ENCODE peak calls at places on chromosomes 11 and 22, in seven cellular contexts. E is BJ; P is cardiac muscle cell; J is T1000; S is activated naive CD8-positive, alpha-beta T cell treated with anti-CD3 and anti-CD28 coated beads, Interleukin-2, amount 10 ng/mL, durations not matched to agents 7 days and 5 days; L is T-helper 9 cell; X is B cell. G is an unnamed sample.

GRCh38 chr11:58659404-58659803 is 36.9 kb downstream of the CNTF start:
- DNase-seq in J (no peak), X (no peak), P (no peak), S (no peak), L (no peak), E (no peak), G (no peak)

GRCh38 chr11:2590951-2591754 is 108.6 kb downstream of the KCNQ1OT1 start:
- DNase-seq in X (peak), L (no peak), P (no peak), J (no peak), E (no peak), S (no peak), G (peak)

GRCh38 chr11:104200688-104201087 is 36.7 kb upstream of the PDGFD start:
- DNase-seq in J (no peak), S (no peak), E (no peak), L (no peak), P (no peak), X (no peak), G (no peak)

GRCh38 chr22:21778705-21779363 is 43.2 kb upstream of the YPEL1 start:
- DNase-seq in X (no peak), P (peak), S (no peak), J (no peak), L (no peak), E (peak), G (no peak)

GRCh38 chr22:27997538-27997937 is 78.5 kb upstream of the PITPNB start:
- DNase-seq in S (no peak), E (no peak), X (no peak), P (no peak), J (peak), L (no peak), G (no peak)

GRCh38 chr11:65862941-65863888 is 3.0 kb downstream of the MUS81 start:
- DNase-seq in J (no peak), S (peak), P (no peak), L (no peak), X (no peak), E (no peak), G (peak)

GRCh38 chr11:8025816-8026215 is 38.7 kb downstream of the EIF3F start:
- DNase-seq in S (no peak), E (no peak), X (no peak), J (peak), L (no peak), P (peak), G (no peak)

GRCh38 chr11:59756845-59757244 is 1.7 kb downstream of the STX3 start:
- DNase-seq in L (no peak), S (no peak), X (no peak), E (no peak), P (no peak), J (peak), G (no peak)

GRCh38 chr22:43945632-43946390 is 9.4 kb upstream of the SAMM50 start:
- DNase-seq in X (peak), L (peak), J (peak), S (peak), P (peak), E (no peak), G (peak)

GRCh38 chr22:38417252-38418060 is 37.5 kb downstream of the KCNJ4 start:
- DNase-seq in E (no peak), P (no peak), X (no peak), J (no peak), S (no peak), L (no peak), G (no peak)

GRCh38 chr22:23214398-23214797 is 34.1 kb downstream of the BCR start:
- DNase-seq in X (no peak), S (no peak), E (no peak), J (no peak), L (no peak), P (no peak), G (no peak)

GRCh38 chr11:72750556-72751292 is 1.5 kb downstream of the ARAP1 start:
- DNase-seq in L (no peak), S (no peak), X (no peak), E (no peak), P (no peak), J (no peak), G (no peak)

GRCh38 chr11:95469268-95469667 is 238.3 kb upstream of the SESN3 start:
- DNase-seq in E (no peak), X (no peak), S (no peak), J (no peak), L (no peak), P (no peak), G (no peak)

GRCh38 chr11:46249103-46249942 is 28.1 kb upstream of the CREB3L1 start:
- DNase-seq in S (no peak), E (no peak), L (no peak), J (no peak), X (no peak), P (peak), G (no peak)

GRCh38 chr11:68143310-68143689 is 22.1 kb upstream of the CHKA start:
- DNase-seq in E (no peak), L (no peak), X (no peak), P (no peak), S (no peak), J (no peak), G (no peak)

GRCh38 chr11:111308140-111308539 is 9.8 kb downstream of the POU2AF3 start:
- DNase-seq in E (no peak), S (no peak), X (no peak), J (no peak), L (no peak), P (peak), G (peak)

GRCh38 chr11:96287796-96288439 is 55.1 kb downstream of the MAML2 start:
- DNase-seq in P (no peak), L (no peak), E (no peak), J (no peak), S (no peak), X (no peak), G (no peak)